ENCODE peak calls at places on chromosomes 4 and X, in six cellular contexts. L is iris pigment epithelial cell; H is nephron progenitor cell; W is ACHN; F is stimulated activated CD4-positive, alpha-beta T cell treated with anti-CD3 and anti-CD28 coated beads, TNF-alpha, amount 100 ng/mL, for 1 hour; Y is NCI-H2171 treated with DMSO at 0.1 percent for 48 hours. O is an unnamed sample.
A peak's percentile ranks its signal among the peaks of the same experiment; 100 is the strongest.

GRCh38 chr4:76339364-76339763 is 32.8 kb downstream of the STBD1 start:
- DNase-seq in L (peak; percentile 3), H (no peak), W (no peak), F (no peak), Y (no peak), O (no peak)

GRCh38 chr4:94595880-94596483 is 144.2 kb downstream of the PDLIM5 start:
- DNase-seq in L (peak; percentile 62), H (no peak), W (peak; percentile 42), F (no peak), Y (peak; percentile 43), O (peak; percentile 50)

GRCh38 chr4:56641494-56642051 is 39.5 kb downstream of the HOPX start:
- DNase-seq in L (peak; percentile 92), H (no peak), W (peak; percentile 59), F (no peak), Y (no peak), O (peak; percentile 94)

GRCh38 chr4:174377613-174378012 is 93.9 kb downstream of the CEP44 start:
- DNase-seq in L (peak; percentile 69), H (no peak), W (no peak), F (no peak), Y (no peak), O (no peak)

GRCh38 chrX:143082537-143082936 is 56.8 kb downstream of the SPANXN4 start:
- DNase-seq in L (no peak), H (no peak), W (no peak), F (no peak), Y (no peak), O (no peak)

GRCh38 chr4:61273237-61273636 is 73.1 kb downstream of the ADGRL3 start:
- DNase-seq in L (peak; percentile 15), H (no peak), W (no peak), F (no peak), Y (no peak), O (no peak)

GRCh38 chr4:165502919-165503907 is 124.4 kb downstream of the CPE start:
- DNase-seq in L (peak; percentile 75), H (no peak), W (no peak), F (no peak), Y (no peak), O (peak; percentile 86)

GRCh38 chrX:72247206-72247944 is 8.5 kb upstream of the ERCC6L start:
- DNase-seq in L (peak; percentile 53), H (no peak), W (no peak), F (no peak), Y (peak; percentile 75), O (peak; percentile 66)

GRCh38 chr4:80422727-80423404 is 87.3 kb downstream of the CFAP299 start:
- DNase-seq in L (no peak), H (no peak), W (no peak), F (no peak), Y (no peak), O (no peak)

GRCh38 chr4:58247792-58248191 is 1137.6 kb upstream of the IGFBP7 start:
- DNase-seq in L (no peak), H (no peak), W (peak; percentile 3), F (no peak), Y (peak; percentile 7), O (peak; percentile 0)

GRCh38 chrX:21666679-21667078 is 8.5 kb upstream of the KLHL34 start:
- DNase-seq in L (no peak), H (no peak), W (no peak), F (no peak), Y (no peak), O (peak; percentile 5)

GRCh38 chr4:43316813-43317212 is 424.3 kb downstream of the GRXCR1 start:
- DNase-seq in L (peak; percentile 15), H (no peak), W (no peak), F (no peak), Y (no peak), O (peak; percentile 51)

GRCh38 chrX:154800508-154801207 is 4.6 kb downstream of the MPP1 start:
- DNase-seq in L (no peak), H (no peak), W (no peak), F (no peak), Y (no peak), O (no peak)

GRCh38 chrX:154126101-154126500 is 17.9 kb upstream of the OPN1LW start:
- DNase-seq in L (no peak), H (no peak), W (no peak), F (no peak), Y (no peak), O (no peak)

GRCh38 chr4:39354178-39354503 is 12.0 kb downstream of the RFC1 start:
- DNase-seq in L (no peak), H (no peak), W (no peak), F (no peak), Y (no peak), O (peak; percentile 22)

GRCh38 chr4:25361253-25361652 is 15.8 kb upstream of the ANAPC4 start:
- DNase-seq in L (no peak), H (no peak), W (no peak), F (no peak), Y (no peak), O (no peak)

GRCh38 chrX:26922278-26922677 is 540.9 kb downstream of the PPP4R3C start:
- DNase-seq in L (peak; percentile 73), H (no peak), W (no peak), F (no peak), Y (no peak), O (peak; percentile 2)

GRCh38 chr4:99025506-99025905 is 30.0 kb downstream of the METAP1 start:
- DNase-seq in L (no peak), H (no peak), W (no peak), F (no peak), Y (no peak), O (no peak)

GRCh38 chr4:89203902-89204301 is 92.6 kb downstream of the TIGD2 start:
- DNase-seq in L (no peak), H (no peak), W (no peak), F (no peak), Y (no peak), O (no peak)

GRCh38 chr4:81052119-81053068 is 21.9 kb downstream of the BMP3 start:
- DNase-seq in L (peak; percentile 56), H (peak; percentile 85), W (peak; percentile 61), F (no peak), Y (peak; percentile 32), O (peak; percentile 46)

GRCh38 chr4:2069161-2069971 is 10.2 kb downstream of the NAT8L start:
- DNase-seq in L (no peak), H (no peak), W (no peak), F (no peak), Y (no peak), O (no peak)

GRCh38 chr4:168241953-168242352 is 76.6 kb downstream of the DDX60 start:
- DNase-seq in L (no peak), H (no peak), W (no peak), F (no peak), Y (no peak), O (no peak)

GRCh38 chr4:27084685-27085356 is 224.2 kb downstream of the STIM2 start:
- DNase-seq in L (peak; percentile 21), H (peak; percentile 71), W (no peak), F (peak; percentile 2), Y (peak; percentile 11), O (peak; percentile 10)

GRCh38 chr4:118173956-118174355 is 139.7 kb downstream of the NDST3 start:
- DNase-seq in L (peak; percentile 96), H (no peak), W (no peak), F (no peak), Y (no peak), O (peak; percentile 77)

GRCh38 chr4:127685292-127685691 is 44.9 kb upstream of the SLC25A31 start:
- DNase-seq in L (peak; percentile 86), H (no peak), W (no peak), F (no peak), Y (no peak), O (peak; percentile 35)

GRCh38 chr4:82851902-82852750 is 38.8 kb downstream of the SEC31A start:
- DNase-seq in L (peak; percentile 50), H (no peak), W (peak; percentile 55), F (no peak), Y (no peak), O (peak; percentile 42)

GRCh38 chr4:112647785-112648184 is 10.8 kb downstream of the LARP7 start:
- DNase-seq in L (no peak), H (no peak), W (no peak), F (no peak), Y (no peak), O (no peak)

GRCh38 chrX:101429934-101430333 is 21.9 kb downstream of the HNRNPH2 start:
- DNase-seq in L (peak; percentile 71), H (no peak), W (no peak), F (no peak), Y (no peak), O (peak; percentile 69)

GRCh38 chr4:17544831-17545234 is 29.9 kb downstream of the CLRN2 start:
- DNase-seq in L (no peak), H (no peak), W (no peak), F (no peak), Y (no peak), O (no peak)

GRCh38 chr4:73248416-73248815 is 10.2 kb downstream of the ANKRD17 start:
- DNase-seq in L (no peak), H (no peak), W (no peak), F (no peak), Y (no peak), O (no peak)

GRCh38 chrX:1462596-1463251 is 10.0 kb upstream of the ASMTL start:
- DNase-seq in L (peak; percentile 79), H (no peak), W (peak; percentile 31), F (peak; percentile 34), Y (no peak), O (peak; percentile 90)

GRCh38 chr4:99945718-99946345 is 586 bp downstream of the DNAJB14 start:
- DNase-seq in L (peak; percentile 36), H (no peak), W (peak; percentile 18), F (no peak), Y (peak; percentile 16), O (peak; percentile 34)

O was measured in M059J.